ENCODE peak calls at places on chromosomes 13 and 19, in five cellular contexts. N is fibroblast of lung, U is GM23338, V is PC-3, L is hepatocyte. H is an unnamed sample. For H3K4me1, the result is how much of the 10 kb centered on the place peaks cover.

GRCh38 chr19:38879400-38879751 is 1.3 kb upstream of the RINL start:
- DNase-seq in N (no peak), U (no peak), V (no peak), L (peak), H (no peak)

GRCh38 chr13:59446391-59446790 is 717.3 kb downstream of the DIAPH3 start:
- DNase-seq in N (no peak), U (no peak), V (no peak), L (no peak), H (no peak)

GRCh38 chr19:57664269-57665127 is 4.2 kb upstream of the ZSCAN4 start:
- DNase-seq in N (peak), U (peak), V (peak), L (peak), H (peak)

GRCh38 chr13:99316657-99317244 is 9.6 kb upstream of the GPR183 start:
- DNase-seq in N (peak), U (no peak), V (no peak), L (no peak), H (peak)

GRCh38 chr19:23365222-23365621 is 30.0 kb downstream of the ZNF91 start:
- DNase-seq in N (no peak), U (no peak), V (peak), L (no peak), H (no peak)

GRCh38 chr19:18449552-18449951 is 11.6 kb upstream of the ISYNA1 start:
- DNase-seq in N (no peak), U (no peak), V (no peak), L (no peak), H (no peak)

GRCh38 chr19:4352701-4353121 is 9.3 kb downstream of the MPND start:
- DNase-seq in N (peak), U (peak), V (peak), L (peak), H (peak)

GRCh38 chr13:24033527-24034302 is 126.8 kb upstream of the SPATA13 start:
- DNase-seq in N (peak), U (no peak), V (no peak), L (no peak), H (peak)

GRCh38 chr13:46666727-46667456 is 113.9 kb downstream of the LRCH1 start:
- DNase-seq in N (no peak), U (peak), V (no peak), L (peak), H (no peak)

GRCh38 chr13:90270231-90270630 is 1077.3 kb upstream of the MIR17HG start:
- DNase-seq in N (peak), U (no peak), V (no peak), L (no peak), H (peak)

GRCh38 chr13:85693889-85694511 is 105.2 kb downstream of the SLITRK6 start:
- DNase-seq in N (peak), U (peak), V (peak), L (peak), H (peak)

GRCh38 chr19:1248454-1249297 is at the start of gene MIDN:
- DNase-seq in N (peak), U (peak), V (peak), L (peak), H (peak)

GRCh38 chr19:45500918-45501729 is 2.9 kb downstream of the PPM1N start:
- DNase-seq in N (no peak), U (peak), V (no peak), L (no peak), H (no peak)

GRCh38 chr19:45497791-45498190 is 452 bp upstream of the PPM1N start:
- DNase-seq in N (no peak), U (peak), V (no peak), L (no peak), H (no peak)

GRCh38 chr19:45496349-45496953 is 396 bp downstream of the RTN2 start:
- DNase-seq in N (no peak), U (peak), V (peak), L (peak), H (no peak)

GRCh38 chr19:45499196-45500180 is 1.2 kb downstream of the PPM1N start:
- DNase-seq in N (no peak), U (peak), V (peak), L (peak), H (no peak)

DNA sequence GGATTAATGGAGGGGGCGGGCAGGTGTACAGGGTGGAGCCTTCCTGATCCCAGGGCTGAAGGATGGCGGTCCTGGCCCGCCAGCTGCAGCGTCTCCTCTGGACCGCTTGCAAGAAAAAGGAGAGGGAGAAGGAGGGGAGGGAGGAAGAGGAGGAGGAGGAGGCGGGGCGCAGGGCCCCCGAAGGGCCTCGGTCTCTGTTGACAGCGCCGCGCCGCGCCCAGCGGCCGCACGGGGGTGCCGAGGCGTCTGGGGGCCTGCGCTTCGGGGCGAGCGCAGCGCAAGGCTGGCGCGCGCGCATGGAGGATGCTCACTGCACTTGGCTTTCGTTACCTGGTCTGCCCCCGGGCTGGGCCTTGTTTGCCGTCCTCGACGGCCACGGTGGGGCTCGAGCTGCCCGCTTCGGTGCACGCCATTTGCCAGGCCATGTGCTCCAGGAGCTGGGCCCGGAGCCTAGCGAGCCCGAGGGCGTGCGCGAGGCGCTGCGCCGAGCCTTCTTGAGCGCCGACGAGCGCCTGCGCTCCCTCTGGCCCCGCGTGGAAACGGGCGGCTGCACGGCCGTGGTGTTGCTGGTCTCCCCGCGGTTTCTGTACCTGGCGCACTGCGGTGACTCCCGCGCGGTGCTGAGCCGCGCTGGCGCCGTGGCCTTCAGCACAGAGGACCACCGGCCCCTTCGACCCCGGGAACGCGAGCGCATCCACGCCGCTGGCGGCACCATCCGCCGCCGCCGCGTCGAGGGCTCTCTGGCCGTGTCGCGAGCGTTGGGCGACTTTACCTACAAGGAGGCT is at the start of gene PPM1N:
- DNase-seq in N (no peak), U (peak), V (peak), L (peak), H (no peak)
- TF ChIP-seq EZH2 in N (no peak), U (no peak), V (no peak), L (peak), H (peak)

GRCh38 chr13:97337985-97338384 is 96.0 kb upstream of the RAP2A start:
- DNase-seq in N (no peak), U (no peak), V (no peak), L (no peak), H (no peak)

GRCh38 chr13:97338571-97338970 is 95.4 kb upstream of the RAP2A start:
- DNase-seq in N (no peak), U (no peak), V (no peak), L (no peak), H (no peak)

GRCh38 chr13:97339989-97340361 is 94.0 kb upstream of the RAP2A start:
- DNase-seq in N (no peak), U (no peak), V (no peak), L (no peak), H (no peak)

GRCh38 chr13:97340399-97340798 is 93.6 kb upstream of the RAP2A start:
- DNase-seq in N (no peak), U (no peak), V (no peak), L (no peak), H (no peak)

GRCh38 chr13:97339019-97339988 is 94.7 kb upstream of the RAP2A start:
- DNase-seq in N (peak), U (no peak), V (no peak), L (peak), H (peak)
- H3K4me1 ChIP-seq in N (under half), U (under half), V (under half), L (under half), H (under half)

DNA sequence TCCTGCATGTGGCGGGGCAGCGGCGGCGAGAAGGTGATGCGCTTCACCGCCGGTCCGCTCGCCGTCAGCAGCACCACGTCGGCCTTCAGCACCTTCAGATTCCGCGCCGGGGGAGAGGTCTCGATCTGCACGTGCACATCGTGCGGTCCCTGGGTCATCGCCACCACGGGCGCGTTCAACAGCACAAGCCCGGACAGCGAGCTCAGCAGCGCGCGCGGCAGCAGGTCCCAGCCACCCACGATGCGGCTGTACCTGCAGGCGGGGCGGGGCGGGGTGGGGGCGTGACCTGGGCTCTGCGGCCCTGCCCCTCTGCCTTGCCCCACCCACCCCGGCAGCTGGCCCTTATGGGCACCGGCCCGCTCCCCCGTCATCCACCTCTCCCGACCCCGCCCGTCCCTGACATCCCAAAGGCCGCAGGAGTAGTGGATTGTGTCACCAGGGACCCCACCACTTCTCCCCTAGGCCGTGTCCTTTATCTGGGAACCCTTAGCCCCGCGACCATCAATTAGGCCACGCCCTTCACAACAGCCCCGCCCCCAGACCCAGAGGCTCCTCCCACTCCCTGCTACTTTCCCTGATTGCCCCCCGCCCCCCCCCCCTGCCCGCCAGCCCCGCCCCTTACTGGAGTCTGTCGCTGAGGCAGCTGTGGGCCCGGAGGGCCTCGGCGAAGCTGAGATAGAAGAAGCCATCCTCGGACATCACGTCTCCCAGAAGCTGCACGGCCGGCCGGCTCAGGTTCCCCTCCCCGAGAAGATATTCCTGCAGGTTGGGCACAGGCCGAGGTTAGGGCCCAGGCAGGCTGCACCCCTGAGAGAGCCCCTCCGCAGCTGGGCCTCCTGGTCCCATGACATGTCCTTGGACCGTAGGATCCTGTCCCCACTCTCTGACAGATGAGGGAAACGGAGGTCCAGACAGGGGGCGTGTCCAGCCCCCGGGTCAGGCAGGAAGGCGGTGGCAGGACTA is 6.1 kb downstream of the IL4I1 start:
- DNase-seq in N (no peak), U (peak), V (no peak), L (peak), H (no peak)
- H3K4me3 ChIP-seq in N (no peak), U (peak), V (no peak), L (no peak), H (peak)

GRCh38 chr19:45321848-45322247 is 827 bp downstream of the CKM start:
- DNase-seq in N (no peak), U (no peak), V (no peak), L (no peak), H (no peak)
- TF ChIP-seq EZH2 in N (no peak), U (no peak), V (no peak), L (no peak), H (no peak)

GRCh38 chr19:56211718-56212117 is 9.6 kb downstream of the ZSCAN5C start:
- DNase-seq in N (no peak), U (peak), V (no peak), L (no peak), H (no peak)
- H3K4me1 ChIP-seq in N (under half), U (under half), V (under half), L (under half), H (under half)

GRCh38 chr13:106917024-106917491 is 349.1 kb upstream of the ARGLU1 start:
- DNase-seq in N (no peak), U (peak), V (no peak), L (no peak), H (no peak)
- H3K4me3 ChIP-seq in N (no peak), U (peak), V (no peak), L (no peak), H (no peak)

GRCh38 chr13:87676254-87677042 is 5.3 kb downstream of the SLITRK5 start:
- DNase-seq in N (no peak), U (peak), V (no peak), L (no peak), H (no peak)

GRCh38 chr13:87677043-87677333 is 5.8 kb downstream of the SLITRK5 start:
- DNase-seq in N (no peak), U (peak), V (no peak), L (peak), H (no peak)

GRCh38 chr13:87680298-87680697 is 9.1 kb downstream of the SLITRK5 start:
- DNase-seq in N (no peak), U (no peak), V (peak), L (peak), H (no peak)

GRCh38 chr13:87677334-87678234 is 6.4 kb downstream of the SLITRK5 start:
- DNase-seq in N (no peak), U (peak), V (peak), L (peak), H (no peak)

DNA sequence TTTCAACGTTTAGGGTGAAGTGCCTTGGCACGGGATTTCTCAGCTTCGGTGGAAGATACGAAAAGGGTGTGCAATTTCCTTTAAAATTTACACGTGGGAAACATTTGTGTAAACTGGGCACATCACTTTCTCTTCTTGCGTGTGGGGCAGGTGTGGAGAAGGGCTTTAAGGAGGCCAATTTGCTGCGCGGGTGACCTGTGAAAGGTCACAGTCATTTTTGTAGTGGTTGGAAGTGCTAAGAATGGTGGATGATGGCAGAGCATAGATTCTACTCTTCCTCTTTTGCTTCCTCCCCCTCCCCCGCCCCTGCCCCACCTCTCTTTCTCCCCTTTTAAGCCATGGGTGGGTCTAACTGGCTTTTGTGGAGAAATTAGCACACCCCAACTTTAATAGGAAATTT is 7.2 kb downstream of the SLITRK5 start:
- DNase-seq in N (no peak), U (no peak), V (no peak), L (no peak), H (no peak)
- TF ChIP-seq EZH2 in N (no peak), U (no peak), V (no peak), L (peak), H (no peak)

GRCh38 chr19:33373701-33374405 is at the start of gene CEBPG:
- DNase-seq in N (peak), U (peak), V (peak), L (peak), H (peak)

GRCh38 chr19:33375156-33375744 is 1.7 kb downstream of the CEBPG start:
- DNase-seq in N (no peak), U (no peak), V (no peak), L (no peak), H (no peak)

GRCh38 chr19:33376423-33376822 is 2.9 kb downstream of the CEBPG start:
- DNase-seq in N (peak), U (no peak), V (peak), L (peak), H (peak)

GRCh38 chr19:33375760-33376159 is 2.3 kb downstream of the CEBPG start:
- DNase-seq in N (peak), U (no peak), V (peak), L (no peak), H (peak)

DNA sequence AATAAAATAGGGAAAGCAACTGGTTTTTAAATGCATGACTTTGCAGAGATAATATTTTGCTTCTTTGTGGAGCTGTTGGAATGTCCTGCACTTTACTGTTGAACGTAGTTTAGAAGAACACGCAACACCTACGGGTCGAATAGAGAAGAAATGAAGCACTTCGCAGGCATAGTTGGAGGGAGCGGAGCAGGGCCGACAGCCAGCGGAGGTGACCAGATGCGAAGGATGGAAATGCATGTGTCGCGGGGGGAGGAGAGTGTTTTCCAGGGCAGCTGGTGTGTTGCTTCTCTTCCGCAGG is 846 bp downstream of the CEBPG start:
- DNase-seq in N (peak), U (no peak), V (peak), L (no peak), H (peak)
- H3K4me1 ChIP-seq in N (under half), U (under half), V (under half), L (under half), H (under half)

GRCh38 chr19:50427318-50427925 is 5.3 kb upstream of the MYBPC2 start:
- DNase-seq in N (no peak), U (no peak), V (no peak), L (no peak), H (no peak)
- H3K4me3 ChIP-seq in N (no peak), U (peak), V (no peak), L (no peak), H (no peak)

GRCh38 chr19:50565984-50566903 is 2.0 kb downstream of the LRRC4B start:
- DNase-seq in N (no peak), U (peak), V (no peak), L (peak), H (no peak)

GRCh38 chr19:50562996-50563395 is 5.2 kb downstream of the LRRC4B start:
- DNase-seq in N (no peak), U (no peak), V (no peak), L (no peak), H (no peak)

GRCh38 chr19:50564229-50565105 is 3.8 kb downstream of the LRRC4B start:
- DNase-seq in N (no peak), U (no peak), V (no peak), L (no peak), H (no peak)

GRCh38 chr19:50562329-50562728 is 5.9 kb downstream of the LRRC4B start:
- DNase-seq in N (no peak), U (no peak), V (no peak), L (no peak), H (no peak)

DNA sequence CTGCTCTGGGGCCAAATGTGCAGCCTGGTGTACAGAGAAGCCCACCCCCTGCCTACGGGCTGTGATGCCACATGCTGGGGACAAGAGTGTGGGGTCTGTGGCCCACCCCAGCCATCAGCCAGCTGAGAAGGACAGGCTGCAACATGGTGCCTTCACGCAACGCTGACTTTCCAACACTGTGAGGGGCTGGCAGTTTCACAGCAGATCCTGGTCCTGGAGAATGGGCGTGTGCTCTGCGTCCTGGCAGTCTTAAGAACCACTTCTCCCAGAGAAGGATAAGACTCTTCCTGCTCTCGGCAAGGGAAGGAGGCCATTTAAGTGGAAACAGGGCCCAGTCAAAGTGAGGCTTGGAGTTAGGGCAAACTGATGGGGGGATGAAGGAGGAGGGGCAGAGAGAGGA is 4.6 kb downstream of the LRRC4B start:
- DNase-seq in N (no peak), U (no peak), V (no peak), L (no peak), H (no peak)
- TF ChIP-seq EZH2 in N (no peak), U (no peak), V (no peak), L (no peak), H (no peak)